ENCODE peak calls at places on chromosomes 13 and 19, in eight cellular contexts. A, Z, X, P, M, N, K and J are unnamed samples.

GRCh38 chr13:98549006-98549727 is 27.7 kb downstream of the STK24 start:
- DNase-seq in A (no peak), Z (peak; percentile 78), X (no peak), P (no peak), M (no peak), N (no peak), K (no peak), J (no peak)

GRCh38 chr19:6213696-6214585 is 65.8 kb downstream of the MLLT1 start:
- DNase-seq in A (no peak), Z (no peak), X (no peak), P (no peak), M (no peak), N (no peak), K (no peak), J (no peak)

GRCh38 chr13:62524498-62524897 is 1108.8 kb upstream of the PCDH20 start:
- DNase-seq in A (no peak), Z (no peak), X (no peak), P (peak; percentile 23), M (no peak), N (no peak), K (peak; percentile 63), J (no peak)

GRCh38 chr19:4980087-4980486 is 11.2 kb downstream of the KDM4B start:
- DNase-seq in A (no peak), Z (no peak), X (no peak), P (no peak), M (no peak), N (no peak), K (no peak), J (no peak)

GRCh38 chr13:40993119-40993518 is 26.0 kb downstream of the ELF1 start:
- DNase-seq in A (no peak), Z (no peak), X (no peak), P (peak; percentile 15), M (no peak), N (no peak), K (peak; percentile 79), J (no peak)

GRCh38 chr19:46668662-46669061 is 7.7 kb upstream of the DACT3 start:
- DNase-seq in A (no peak), Z (no peak), X (no peak), P (no peak), M (no peak), N (no peak), K (no peak), J (no peak)

GRCh38 chr13:26007774-26008173 is 44.0 kb downstream of the SHISA2 start:
- DNase-seq in A (no peak), Z (peak; percentile 2), X (no peak), P (no peak), M (no peak), N (no peak), K (no peak), J (no peak)

GRCh38 chr13:27261376-27261775 is 9.3 kb upstream of the RASL11A start:
- DNase-seq in A (no peak), Z (no peak), X (no peak), P (no peak), M (no peak), N (no peak), K (no peak), J (no peak)

GRCh38 chr13:45339867-45340266 is 1.1 kb downstream of the TPT1 start:
- DNase-seq in A (no peak), Z (no peak), X (no peak), P (no peak), M (no peak), N (no peak), K (no peak), J (no peak)